ENCODE peak calls at places on chromosomes 11 and 22, in eight cellular contexts. Q, U, H, B, X, C, V and P are unnamed samples.

GRCh38 chr11:26947904-26948639 is 45.8 kb upstream of the FIBIN start:
- DNase-seq in B (no peak), H (peak), U (no peak), X (no peak), C (no peak), V (no peak), Q (no peak), P (no peak)

GRCh38 chr11:35185696-35186095 is 46.7 kb downstream of the CD44 start:
- DNase-seq in B (no peak), V (no peak), Q (no peak), C (no peak), X (no peak), U (no peak), H (peak), P (no peak)

GRCh38 chr22:46581580-46582244 is 38.5 kb upstream of the GRAMD4 start:
- DNase-seq in C (no peak), X (no peak), H (no peak), Q (no peak), V (no peak), U (no peak), B (no peak), P (no peak)

GRCh38 chr11:115215694-115216615 is 288.3 kb downstream of the CADM1 start:
- DNase-seq in B (no peak), H (no peak), Q (peak), C (no peak), V (no peak), X (no peak), U (no peak), P (no peak)

GRCh38 chr11:2375964-2376551 is 1.1 kb upstream of the CD81 start:
- DNase-seq in V (no peak), U (no peak), H (no peak), C (no peak), B (no peak), X (no peak), Q (no peak), P (no peak)

GRCh38 chr11:30008946-30009525 is 7.8 kb downstream of the KCNA4 start:
- DNase-seq in Q (no peak), X (no peak), H (no peak), C (no peak), V (no peak), U (no peak), B (no peak), P (no peak)

GRCh38 chr11:102763440-102763839 is 17.0 kb downstream of the MMP10 start:
- DNase-seq in H (no peak), C (no peak), X (no peak), U (no peak), Q (no peak), V (no peak), B (no peak), P (no peak)

GRCh38 chr11:21561589-21561988 is 631.3 kb upstream of the ANO5 start:
- DNase-seq in Q (no peak), X (peak), C (no peak), H (no peak), V (no peak), B (no peak), U (no peak), P (no peak)

GRCh38 chr11:7793233-7793632 is 3.5 kb downstream of the OR5P2 start:
- DNase-seq in U (no peak), X (no peak), V (no peak), C (no peak), B (no peak), Q (no peak), H (no peak), P (no peak)

GRCh38 chr22:21443057-21443734 is 24.0 kb upstream of the TMEM191C start:
- DNase-seq in C (no peak), U (no peak), V (no peak), B (no peak), X (no peak), H (no peak), Q (no peak), P (no peak)

GRCh38 chr11:14336507-14337503 is 22.2 kb downstream of the RRAS2 start:
- DNase-seq in Q (no peak), B (no peak), C (no peak), X (peak), H (peak), U (no peak), V (no peak), P (no peak)

GRCh38 chr22:27401321-27401720 is 400.2 kb downstream of the MN1 start:
- DNase-seq in C (no peak), U (no peak), B (no peak), V (no peak), Q (no peak), X (no peak), H (peak), P (no peak)

GRCh38 chr11:34749666-34750659 is 129.1 kb downstream of the EHF start:
- DNase-seq in Q (no peak), X (no peak), H (peak), C (no peak), B (no peak), U (no peak), V (no peak), P (no peak)

GRCh38 chr11:92269021-92269420 is 44.4 kb downstream of the FAT3 start:
- DNase-seq in X (peak), C (no peak), U (no peak), H (peak), B (no peak), Q (no peak), V (no peak), P (no peak)

GRCh38 chr11:71294846-71295600 is 42.6 kb upstream of the SHANK2 start:
- DNase-seq in V (no peak), X (no peak), Q (no peak), B (no peak), U (no peak), C (no peak), H (no peak), P (no peak)

GRCh38 chr11:2926611-2927492 is 2.4 kb downstream of the PHLDA2 start:
- DNase-seq in C (no peak), V (no peak), Q (no peak), H (no peak), U (no peak), B (no peak), X (no peak), P (no peak)

GRCh38 chr11:35752115-35752514 is 89.5 kb downstream of the TRIM44 start:
- DNase-seq in C (no peak), B (no peak), X (no peak), Q (no peak), V (no peak), H (peak), U (no peak), P (no peak)